ENCODE peak calls at places on chromosomes 3 and 15, in nine cellular contexts. One of them, this sample, is unnamed.

GRCh38 chr3:133441867-133442270 is 42.0 kb downstream of the BFSP2 start:
- DNase-seq in HL-60: no peak
- DNase-seq in IMR-90: no peak
- DNase-seq in GM12865: peak; percentile 53
- DNase-seq in tibial artery: no peak
- DNase-seq in naive thymus-derived CD4-positive, alpha-beta T cell: no peak
- DNase-seq in fibroblast of the aortic adventitia: no peak
- DNase-seq in iPS DF 6.9: no peak
- DNase-seq in fibroblast of pulmonary artery: no peak
- DNase-seq in this sample: no peak

GRCh38 chr3:94028093-94028837 is at the start of gene STX19:
- DNase-seq in naive thymus-derived CD4-positive, alpha-beta T cell: no peak
- DNase-seq in fibroblast of pulmonary artery: no peak
- DNase-seq in iPS DF 6.9: no peak
- DNase-seq in tibial artery: no peak
- DNase-seq in HL-60: no peak
- DNase-seq in IMR-90: no peak
- DNase-seq in fibroblast of the aortic adventitia: no peak
- DNase-seq in GM12865: no peak
- DNase-seq in this sample: no peak

GRCh38 chr15:93037341-93038063 is 51.5 kb downstream of the RGMA start:
- DNase-seq in fibroblast of pulmonary artery: peak; percentile 39
- DNase-seq in naive thymus-derived CD4-positive, alpha-beta T cell: no peak
- DNase-seq in HL-60: peak; percentile 47
- DNase-seq in GM12865: no peak
- DNase-seq in iPS DF 6.9: no peak
- DNase-seq in IMR-90: no peak
- DNase-seq in fibroblast of the aortic adventitia: peak; percentile 68
- DNase-seq in tibial artery: peak; percentile 63
- DNase-seq in this sample: no peak

GRCh38 chr15:100863406-100864198 is 16.0 kb upstream of the ALDH1A3 start:
- DNase-seq in fibroblast of pulmonary artery: peak; percentile 68
- DNase-seq in tibial artery: no peak
- DNase-seq in HL-60: no peak
- DNase-seq in IMR-90: peak; percentile 90
- DNase-seq in fibroblast of the aortic adventitia: peak; percentile 67
- DNase-seq in GM12865: no peak
- DNase-seq in naive thymus-derived CD4-positive, alpha-beta T cell: no peak
- DNase-seq in iPS DF 6.9: no peak
- DNase-seq in this sample: no peak

GRCh38 chr3:156217674-156218352 is 97.4 kb downstream of the KCNAB1 start:
- DNase-seq in naive thymus-derived CD4-positive, alpha-beta T cell: no peak
- DNase-seq in HL-60: no peak
- DNase-seq in GM12865: no peak
- DNase-seq in iPS DF 6.9: no peak
- DNase-seq in fibroblast of the aortic adventitia: no peak
- DNase-seq in tibial artery: no peak
- DNase-seq in fibroblast of pulmonary artery: no peak
- DNase-seq in IMR-90: peak; percentile 36
- DNase-seq in this sample: no peak

GRCh38 chr3:184465883-184466412 is 86.1 kb downstream of the CHRD start:
- DNase-seq in naive thymus-derived CD4-positive, alpha-beta T cell: no peak
- DNase-seq in HL-60: no peak
- DNase-seq in iPS DF 6.9: no peak
- DNase-seq in tibial artery: no peak
- DNase-seq in GM12865: no peak
- DNase-seq in fibroblast of the aortic adventitia: no peak
- DNase-seq in fibroblast of pulmonary artery: no peak
- DNase-seq in IMR-90: no peak
- DNase-seq in this sample: no peak

GRCh38 chr15:48823237-48823636 is 12.4 kb upstream of the CEP152 start:
- DNase-seq in naive thymus-derived CD4-positive, alpha-beta T cell: no peak
- DNase-seq in fibroblast of pulmonary artery: no peak
- DNase-seq in IMR-90: peak; percentile 46
- DNase-seq in iPS DF 6.9: no peak
- DNase-seq in fibroblast of the aortic adventitia: no peak
- DNase-seq in tibial artery: no peak
- DNase-seq in GM12865: no peak
- DNase-seq in HL-60: no peak
- DNase-seq in this sample: no peak

GRCh38 chr15:90648137-90649070 is 68.7 kb upstream of the BLM start:
- DNase-seq in iPS DF 6.9: peak; percentile 50
- DNase-seq in fibroblast of pulmonary artery: peak; percentile 80
- DNase-seq in fibroblast of the aortic adventitia: peak; percentile 92
- DNase-seq in naive thymus-derived CD4-positive, alpha-beta T cell: peak; percentile 58
- DNase-seq in GM12865: peak; percentile 88
- DNase-seq in IMR-90: peak; percentile 69
- DNase-seq in HL-60: peak; percentile 71
- DNase-seq in tibial artery: peak; percentile 92
- DNase-seq in this sample: peak; percentile 68

GRCh38 chr3:178434206-178434805 is 101.9 kb upstream of the KCNMB2 start:
- DNase-seq in HL-60: no peak
- DNase-seq in IMR-90: no peak
- DNase-seq in iPS DF 6.9: no peak
- DNase-seq in naive thymus-derived CD4-positive, alpha-beta T cell: no peak
- DNase-seq in fibroblast of the aortic adventitia: peak; percentile 6
- DNase-seq in tibial artery: no peak
- DNase-seq in GM12865: peak; percentile 34
- DNase-seq in fibroblast of pulmonary artery: peak; percentile 19
- DNase-seq in this sample: no peak

GRCh38 chr15:56491110-56491722 is 26.3 kb upstream of the MNS1 start:
- DNase-seq in tibial artery: peak; percentile 66
- DNase-seq in naive thymus-derived CD4-positive, alpha-beta T cell: peak; percentile 24
- DNase-seq in HL-60: peak; percentile 51
- DNase-seq in fibroblast of the aortic adventitia: peak; percentile 85
- DNase-seq in fibroblast of pulmonary artery: peak; percentile 88
- DNase-seq in GM12865: peak; percentile 88
- DNase-seq in iPS DF 6.9: peak; percentile 61
- DNase-seq in IMR-90: peak; percentile 81
- DNase-seq in this sample: peak; percentile 84

GRCh38 chr3:132406587-132406986 is 10.7 kb upstream of the DNAJC13 start:
- DNase-seq in tibial artery: no peak
- DNase-seq in iPS DF 6.9: no peak
- DNase-seq in fibroblast of pulmonary artery: no peak
- DNase-seq in HL-60: no peak
- DNase-seq in fibroblast of the aortic adventitia: no peak
- DNase-seq in IMR-90: no peak
- DNase-seq in naive thymus-derived CD4-positive, alpha-beta T cell: no peak
- DNase-seq in GM12865: no peak
- DNase-seq in this sample: no peak

GRCh38 chr3:16102187-16102561 is 72.3 kb upstream of the GALNT15 start:
- DNase-seq in naive thymus-derived CD4-positive, alpha-beta T cell: no peak
- DNase-seq in iPS DF 6.9: no peak
- DNase-seq in HL-60: no peak
- DNase-seq in tibial artery: no peak
- DNase-seq in GM12865: no peak
- DNase-seq in fibroblast of the aortic adventitia: no peak
- DNase-seq in IMR-90: no peak
- DNase-seq in fibroblast of pulmonary artery: no peak
- DNase-seq in this sample: no peak

GRCh38 chr3:136728434-136728833 is 23.7 kb downstream of the STAG1 start:
- DNase-seq in HL-60: no peak
- DNase-seq in GM12865: no peak
- DNase-seq in IMR-90: no peak
- DNase-seq in fibroblast of pulmonary artery: no peak
- DNase-seq in tibial artery: no peak
- DNase-seq in fibroblast of the aortic adventitia: peak; percentile 16
- DNase-seq in naive thymus-derived CD4-positive, alpha-beta T cell: no peak
- DNase-seq in iPS DF 6.9: no peak
- DNase-seq in this sample: no peak

GRCh38 chr3:114587973-114588372 is 294.1 kb downstream of the TIGIT start:
- DNase-seq in naive thymus-derived CD4-positive, alpha-beta T cell: no peak
- DNase-seq in HL-60: no peak
- DNase-seq in tibial artery: no peak
- DNase-seq in fibroblast of pulmonary artery: no peak
- DNase-seq in IMR-90: no peak
- DNase-seq in iPS DF 6.9: no peak
- DNase-seq in fibroblast of the aortic adventitia: no peak
- DNase-seq in GM12865: no peak
- DNase-seq in this sample: no peak

GRCh38 chr15:101201411-101202174 is 50.3 kb downstream of the CHSY1 start:
- DNase-seq in fibroblast of the aortic adventitia: peak; percentile 99
- DNase-seq in tibial artery: peak; percentile 97
- DNase-seq in fibroblast of pulmonary artery: peak; percentile 97
- DNase-seq in naive thymus-derived CD4-positive, alpha-beta T cell: no peak
- DNase-seq in HL-60: peak; percentile 78
- DNase-seq in iPS DF 6.9: peak; percentile 55
- DNase-seq in GM12865: no peak
- DNase-seq in IMR-90: peak; percentile 99
- DNase-seq in this sample: peak; percentile 26

GRCh38 chr3:14552041-14552648 is 12.0 kb upstream of the GRIP2 start:
- DNase-seq in iPS DF 6.9: no peak
- DNase-seq in naive thymus-derived CD4-positive, alpha-beta T cell: no peak
- DNase-seq in HL-60: no peak
- DNase-seq in fibroblast of pulmonary artery: no peak
- DNase-seq in IMR-90: no peak
- DNase-seq in tibial artery: no peak
- DNase-seq in fibroblast of the aortic adventitia: no peak
- DNase-seq in GM12865: no peak
- DNase-seq in this sample: no peak

DNA sequence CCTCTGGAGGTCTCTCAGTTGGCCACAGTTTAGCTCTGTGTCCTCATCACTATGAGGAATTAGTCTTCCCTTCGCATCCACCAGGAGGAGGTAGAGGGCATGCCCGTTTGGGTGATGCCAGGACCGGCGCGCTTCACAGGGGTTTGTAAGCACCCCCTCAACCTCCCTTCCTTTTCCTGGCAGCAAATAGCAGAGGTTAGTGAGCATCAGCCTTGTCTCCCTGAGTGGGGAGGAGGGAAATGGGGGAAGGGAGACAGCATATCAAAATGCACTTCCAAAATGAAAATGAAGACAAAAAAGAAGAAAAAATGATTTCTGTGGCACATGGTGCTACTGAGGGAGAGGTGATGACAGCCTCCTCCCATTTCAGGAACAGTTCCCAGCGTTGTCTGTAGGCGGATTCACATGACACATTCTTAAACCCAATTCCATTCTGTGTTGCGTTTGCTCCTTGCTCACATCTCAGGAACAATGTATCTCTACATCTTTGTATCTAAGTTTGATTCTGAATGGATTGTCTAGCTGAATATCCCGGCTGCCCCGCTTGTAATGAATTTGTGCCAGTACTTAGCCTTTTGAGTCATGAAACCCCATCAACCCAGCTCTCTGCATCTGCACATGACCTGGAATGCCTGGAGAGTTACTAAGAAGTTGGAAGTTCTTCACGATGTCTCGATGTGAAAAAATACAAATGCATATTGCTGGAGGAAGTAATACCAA is 45.1 kb downstream of the TYRO3 start:
- DNase-seq in iPS DF 6.9: no peak
- DNase-seq in fibroblast of the aortic adventitia: peak; percentile 94
- DNase-seq in fibroblast of pulmonary artery: peak; percentile 89
- DNase-seq in GM12865: peak; percentile 67
- DNase-seq in IMR-90: peak; percentile 91
- DNase-seq in tibial artery: peak; percentile 69
- DNase-seq in HL-60: peak; percentile 45
- DNase-seq in naive thymus-derived CD4-positive, alpha-beta T cell: peak; percentile 45
- DNase-seq in this sample: peak; percentile 66
- H3K4me3 ChIP-seq in iPS DF 6.9: no peak overlapping the region
- H3K4me3 ChIP-seq in fibroblast of the aortic adventitia: peak overlapping the region; percentile 59
- H3K4me3 ChIP-seq in fibroblast of pulmonary artery: peak overlapping the region; percentile 41
- H3K4me3 ChIP-seq in GM12865: peak overlapping the region; percentile 9
- H3K4me3 ChIP-seq in IMR-90: peak overlapping the region; percentile 31
- H3K4me3 ChIP-seq in tibial artery: peak overlapping the region; percentile 27
- H3K4me3 ChIP-seq in HL-60: peak overlapping the region; percentile 18
- H3K4me3 ChIP-seq in naive thymus-derived CD4-positive, alpha-beta T cell: no peak overlapping the region
- H3K4me3 ChIP-seq in this sample: no peak overlapping the region

GRCh38 chr3:46846624-46847542 is 16.4 kb downstream of the MYL3 start:
- DNase-seq in naive thymus-derived CD4-positive, alpha-beta T cell: no peak
- DNase-seq in GM12865: no peak
- DNase-seq in iPS DF 6.9: no peak
- DNase-seq in tibial artery: no peak
- DNase-seq in IMR-90: no peak
- DNase-seq in fibroblast of pulmonary artery: no peak
- DNase-seq in fibroblast of the aortic adventitia: no peak
- DNase-seq in HL-60: no peak
- DNase-seq in this sample: no peak
- H3K4me3 ChIP-seq in naive thymus-derived CD4-positive, alpha-beta T cell: peak overlapping the region; percentile 66
- H3K4me3 ChIP-seq in GM12865: peak overlapping the region; percentile 60
- H3K4me3 ChIP-seq in iPS DF 6.9: no peak overlapping the region
- H3K4me3 ChIP-seq in tibial artery: peak overlapping the region; percentile 57
- H3K4me3 ChIP-seq in IMR-90: no peak overlapping the region
- H3K4me3 ChIP-seq in fibroblast of pulmonary artery: no peak overlapping the region
- H3K4me3 ChIP-seq in fibroblast of the aortic adventitia: no peak overlapping the region
- H3K4me3 ChIP-seq in HL-60: no peak overlapping the region
- H3K4me3 ChIP-seq in this sample: no peak overlapping the region

GRCh38 chr15:66647358-66647757 is 54.7 kb upstream of the SMAD6 start:
- DNase-seq in IMR-90: no peak
- DNase-seq in fibroblast of the aortic adventitia: peak; percentile 62
- DNase-seq in GM12865: no peak
- DNase-seq in naive thymus-derived CD4-positive, alpha-beta T cell: no peak
- DNase-seq in HL-60: no peak
- DNase-seq in tibial artery: no peak
- DNase-seq in iPS DF 6.9: no peak
- DNase-seq in fibroblast of pulmonary artery: peak; percentile 44
- DNase-seq in this sample: no peak
- H3K4me3 ChIP-seq in IMR-90: no peak overlapping the region
- H3K4me3 ChIP-seq in fibroblast of the aortic adventitia: no peak overlapping the region
- H3K4me3 ChIP-seq in GM12865: no peak overlapping the region
- H3K4me3 ChIP-seq in naive thymus-derived CD4-positive, alpha-beta T cell: no peak overlapping the region
- H3K4me3 ChIP-seq in HL-60: no peak overlapping the region
- H3K4me3 ChIP-seq in tibial artery: no peak overlapping the region
- H3K4me3 ChIP-seq in iPS DF 6.9: no peak overlapping the region
- H3K4me3 ChIP-seq in fibroblast of pulmonary artery: no peak overlapping the region
- H3K4me3 ChIP-seq in this sample: no peak overlapping the region

GRCh38 chr15:81378438-81378837 is 4.4 kb upstream of the TMC3 start:
- DNase-seq in GM12865: no peak
- DNase-seq in IMR-90: no peak
- DNase-seq in fibroblast of pulmonary artery: no peak
- DNase-seq in tibial artery: no peak
- DNase-seq in iPS DF 6.9: no peak
- DNase-seq in HL-60: no peak
- DNase-seq in naive thymus-derived CD4-positive, alpha-beta T cell: no peak
- DNase-seq in fibroblast of the aortic adventitia: no peak
- DNase-seq in this sample: no peak

GRCh38 chr15:81379269-81379668 is 5.3 kb upstream of the TMC3 start:
- DNase-seq in HL-60: no peak
- DNase-seq in iPS DF 6.9: no peak
- DNase-seq in fibroblast of pulmonary artery: no peak
- DNase-seq in naive thymus-derived CD4-positive, alpha-beta T cell: no peak
- DNase-seq in tibial artery: no peak
- DNase-seq in fibroblast of the aortic adventitia: no peak
- DNase-seq in IMR-90: no peak
- DNase-seq in GM12865: no peak
- DNase-seq in this sample: no peak

GRCh38 chr15:81380668-81381067 is 6.7 kb upstream of the TMC3 start:
- DNase-seq in iPS DF 6.9: no peak
- DNase-seq in naive thymus-derived CD4-positive, alpha-beta T cell: no peak
- DNase-seq in HL-60: no peak
- DNase-seq in GM12865: no peak
- DNase-seq in IMR-90: no peak
- DNase-seq in tibial artery: no peak
- DNase-seq in fibroblast of the aortic adventitia: no peak
- DNase-seq in fibroblast of pulmonary artery: no peak
- DNase-seq in this sample: no peak

GRCh38 chr15:81380203-81380602 is 6.2 kb upstream of the TMC3 start:
- DNase-seq in fibroblast of the aortic adventitia: no peak
- DNase-seq in fibroblast of pulmonary artery: no peak
- DNase-seq in naive thymus-derived CD4-positive, alpha-beta T cell: no peak
- DNase-seq in IMR-90: no peak
- DNase-seq in GM12865: no peak
- DNase-seq in iPS DF 6.9: no peak
- DNase-seq in HL-60: no peak
- DNase-seq in tibial artery: no peak
- DNase-seq in this sample: no peak

GRCh38 chr15:81381725-81382124 is 7.7 kb upstream of the TMC3 start:
- DNase-seq in fibroblast of the aortic adventitia: no peak
- DNase-seq in naive thymus-derived CD4-positive, alpha-beta T cell: no peak
- DNase-seq in GM12865: no peak
- DNase-seq in HL-60: no peak
- DNase-seq in IMR-90: no peak
- DNase-seq in fibroblast of pulmonary artery: no peak
- DNase-seq in iPS DF 6.9: no peak
- DNase-seq in tibial artery: no peak
- DNase-seq in this sample: no peak
- H3K4me3 ChIP-seq in fibroblast of the aortic adventitia: no peak overlapping the region
- H3K4me3 ChIP-seq in naive thymus-derived CD4-positive, alpha-beta T cell: no peak overlapping the region
- H3K4me3 ChIP-seq in GM12865: no peak overlapping the region
- H3K4me3 ChIP-seq in HL-60: no peak overlapping the region
- H3K4me3 ChIP-seq in IMR-90: no peak overlapping the region
- H3K4me3 ChIP-seq in fibroblast of pulmonary artery: no peak overlapping the region
- H3K4me3 ChIP-seq in iPS DF 6.9: no peak overlapping the region
- H3K4me3 ChIP-seq in tibial artery: no peak overlapping the region
- H3K4me3 ChIP-seq in this sample: no peak overlapping the region

This sample was measured in DND-41.